ENCODE peak calls at places on chromosomes 7 and 10, in five cellular contexts. One of them, this sample, is unnamed.

GRCh38 chr7:127886248-127886647 is 145.0 kb downstream of the LRRC4 start:
- DNase-seq in DMS 273 treated with DMSO at 0.1 percent for 48 hours: peak; percentile 93
- DNase-seq in anterior cingulate cortex: no peak
- DNase-seq in endothelial cell: no peak
- DNase-seq in HuH-7.5: no peak
- DNase-seq in this sample: peak; percentile 19

GRCh38 chr7:50664461-50664922 is 99.3 kb upstream of the DDC start:
- DNase-seq in DMS 273 treated with DMSO at 0.1 percent for 48 hours: no peak
- DNase-seq in anterior cingulate cortex: no peak
- DNase-seq in endothelial cell: no peak
- DNase-seq in HuH-7.5: no peak
- DNase-seq in this sample: no peak

GRCh38 chr10:6142644-6143043 is 53.8 kb downstream of the RBM17 start:
- DNase-seq in DMS 273 treated with DMSO at 0.1 percent for 48 hours: no peak
- DNase-seq in anterior cingulate cortex: no peak
- DNase-seq in endothelial cell: no peak
- DNase-seq in HuH-7.5: no peak
- DNase-seq in this sample: no peak

GRCh38 chr10:101858723-101859500 is 15.3 kb upstream of the KCNIP2 start:
- DNase-seq in DMS 273 treated with DMSO at 0.1 percent for 48 hours: no peak
- DNase-seq in anterior cingulate cortex: no peak
- DNase-seq in endothelial cell: no peak
- DNase-seq in HuH-7.5: no peak
- DNase-seq in this sample: no peak

GRCh38 chr10:4243651-4244050 is 458.6 kb upstream of the KLF6 start:
- DNase-seq in DMS 273 treated with DMSO at 0.1 percent for 48 hours: no peak
- DNase-seq in anterior cingulate cortex: no peak
- DNase-seq in endothelial cell: no peak
- DNase-seq in HuH-7.5: no peak
- DNase-seq in this sample: no peak

GRCh38 chr10:77967611-77968022 is 41.1 kb upstream of the DLG5 start:
- DNase-seq in DMS 273 treated with DMSO at 0.1 percent for 48 hours: no peak
- DNase-seq in anterior cingulate cortex: no peak
- DNase-seq in endothelial cell: no peak
- DNase-seq in HuH-7.5: no peak
- DNase-seq in this sample: no peak

GRCh38 chr7:79453558-79454324 is at the start of gene MAGI2:
- DNase-seq in DMS 273 treated with DMSO at 0.1 percent for 48 hours: peak; percentile 35
- DNase-seq in anterior cingulate cortex: peak; percentile 80
- DNase-seq in endothelial cell: peak; percentile 67
- DNase-seq in HuH-7.5: peak; percentile 8
- DNase-seq in this sample: no peak

GRCh38 chr7:45713669-45714520 is 139.7 kb downstream of the ADCY1 start:
- DNase-seq in DMS 273 treated with DMSO at 0.1 percent for 48 hours: no peak
- DNase-seq in anterior cingulate cortex: no peak
- DNase-seq in endothelial cell: no peak
- DNase-seq in HuH-7.5: no peak
- DNase-seq in this sample: no peak

GRCh38 chr7:31373337-31374289 is 33.1 kb upstream of the NEUROD6 start:
- DNase-seq in DMS 273 treated with DMSO at 0.1 percent for 48 hours: peak; percentile 20
- DNase-seq in anterior cingulate cortex: no peak
- DNase-seq in endothelial cell: peak; percentile 67
- DNase-seq in HuH-7.5: peak; percentile 26
- DNase-seq in this sample: no peak

GRCh38 chr7:144063710-144064109 is 5.9 kb upstream of the OR2A25 start:
- DNase-seq in DMS 273 treated with DMSO at 0.1 percent for 48 hours: no peak
- DNase-seq in anterior cingulate cortex: no peak
- DNase-seq in endothelial cell: no peak
- DNase-seq in HuH-7.5: no peak
- DNase-seq in this sample: no peak

GRCh38 chr7:130912086-130912909 is 178.3 kb upstream of the KLF14 start:
- DNase-seq in DMS 273 treated with DMSO at 0.1 percent for 48 hours: no peak
- DNase-seq in anterior cingulate cortex: no peak
- DNase-seq in endothelial cell: no peak
- DNase-seq in HuH-7.5: no peak
- DNase-seq in this sample: no peak

GRCh38 chr10:28535846-28536245 is 2.9 kb downstream of the WAC start:
- DNase-seq in DMS 273 treated with DMSO at 0.1 percent for 48 hours: no peak
- DNase-seq in anterior cingulate cortex: no peak
- DNase-seq in endothelial cell: no peak
- DNase-seq in HuH-7.5: no peak
- DNase-seq in this sample: no peak

GRCh38 chr10:116053910-116054309 is 219.1 kb downstream of the GFRA1 start:
- DNase-seq in DMS 273 treated with DMSO at 0.1 percent for 48 hours: no peak
- DNase-seq in anterior cingulate cortex: no peak
- DNase-seq in endothelial cell: no peak
- DNase-seq in HuH-7.5: no peak
- DNase-seq in this sample: no peak

GRCh38 chr7:91912500-91912899 is 28.2 kb upstream of the AKAP9 start:
- DNase-seq in DMS 273 treated with DMSO at 0.1 percent for 48 hours: no peak
- DNase-seq in anterior cingulate cortex: no peak
- DNase-seq in endothelial cell: no peak
- DNase-seq in HuH-7.5: no peak
- DNase-seq in this sample: no peak

GRCh38 chr7:150966002-150966401 is 12.1 kb downstream of the KCNH2 start:
- DNase-seq in DMS 273 treated with DMSO at 0.1 percent for 48 hours: no peak
- DNase-seq in anterior cingulate cortex: no peak
- DNase-seq in endothelial cell: peak; percentile 57
- DNase-seq in HuH-7.5: no peak
- DNase-seq in this sample: no peak

GRCh38 chr10:33025039-33025438 is 67.0 kb upstream of the ITGB1 start:
- DNase-seq in DMS 273 treated with DMSO at 0.1 percent for 48 hours: no peak
- DNase-seq in anterior cingulate cortex: no peak
- DNase-seq in endothelial cell: no peak
- DNase-seq in HuH-7.5: no peak
- DNase-seq in this sample: no peak

GRCh38 chr10:112360308-112361270 is 13.3 kb upstream of the ACSL5 start:
- DNase-seq in DMS 273 treated with DMSO at 0.1 percent for 48 hours: no peak
- DNase-seq in anterior cingulate cortex: no peak
- DNase-seq in endothelial cell: no peak
- DNase-seq in HuH-7.5: no peak
- DNase-seq in this sample: no peak

GRCh38 chr10:13683017-13683416 is 96.3 kb downstream of the PRPF18 start:
- DNase-seq in DMS 273 treated with DMSO at 0.1 percent for 48 hours: no peak
- DNase-seq in anterior cingulate cortex: no peak
- DNase-seq in endothelial cell: no peak
- DNase-seq in HuH-7.5: no peak
- DNase-seq in this sample: no peak

GRCh38 chr10:31936933-31937332 is 8.3 kb upstream of the ARHGAP12 start:
- DNase-seq in DMS 273 treated with DMSO at 0.1 percent for 48 hours: no peak
- DNase-seq in anterior cingulate cortex: no peak
- DNase-seq in endothelial cell: no peak
- DNase-seq in HuH-7.5: no peak
- DNase-seq in this sample: no peak

GRCh38 chr7:20754001-20754400 is 32.7 kb downstream of the SP8 start:
- DNase-seq in DMS 273 treated with DMSO at 0.1 percent for 48 hours: no peak
- DNase-seq in anterior cingulate cortex: no peak
- DNase-seq in endothelial cell: no peak
- DNase-seq in HuH-7.5: no peak
- DNase-seq in this sample: no peak

GRCh38 chr10:1331560-1331959 is 275.4 kb downstream of the WDR37 start:
- DNase-seq in DMS 273 treated with DMSO at 0.1 percent for 48 hours: no peak
- DNase-seq in anterior cingulate cortex: no peak
- DNase-seq in endothelial cell: no peak
- DNase-seq in HuH-7.5: no peak
- DNase-seq in this sample: no peak

GRCh38 chr10:33520223-33520622 is 185.8 kb upstream of the NRP1 start:
- DNase-seq in DMS 273 treated with DMSO at 0.1 percent for 48 hours: no peak
- DNase-seq in anterior cingulate cortex: no peak
- DNase-seq in endothelial cell: no peak
- DNase-seq in HuH-7.5: no peak
- DNase-seq in this sample: no peak

GRCh38 chr7:106196460-106197021 is 84.4 kb upstream of the SYPL1 start:
- DNase-seq in DMS 273 treated with DMSO at 0.1 percent for 48 hours: no peak
- DNase-seq in anterior cingulate cortex: no peak
- DNase-seq in endothelial cell: no peak
- DNase-seq in HuH-7.5: peak; percentile 31
- DNase-seq in this sample: no peak

GRCh38 chr10:106214243-106214642 is 950.3 kb downstream of the SORCS1 start:
- DNase-seq in DMS 273 treated with DMSO at 0.1 percent for 48 hours: no peak
- DNase-seq in anterior cingulate cortex: no peak
- DNase-seq in endothelial cell: no peak
- DNase-seq in HuH-7.5: no peak
- DNase-seq in this sample: no peak

GRCh38 chr7:27560706-27561235 is 101.9 kb downstream of the HIBADH start:
- DNase-seq in DMS 273 treated with DMSO at 0.1 percent for 48 hours: no peak
- DNase-seq in anterior cingulate cortex: no peak
- DNase-seq in endothelial cell: no peak
- DNase-seq in HuH-7.5: no peak
- DNase-seq in this sample: no peak

GRCh38 chr7:132500727-132501410 is 75.4 kb downstream of the PLXNA4 start:
- DNase-seq in DMS 273 treated with DMSO at 0.1 percent for 48 hours: no peak
- DNase-seq in anterior cingulate cortex: no peak
- DNase-seq in endothelial cell: peak; percentile 20
- DNase-seq in HuH-7.5: no peak
- DNase-seq in this sample: no peak

GRCh38 chr7:47327698-47328391 is 254.1 kb downstream of the TNS3 start:
- DNase-seq in DMS 273 treated with DMSO at 0.1 percent for 48 hours: no peak
- DNase-seq in anterior cingulate cortex: peak; percentile 83
- DNase-seq in endothelial cell: peak; percentile 61
- DNase-seq in HuH-7.5: no peak
- DNase-seq in this sample: no peak

GRCh38 chr10:68804692-68805091 is 22.6 kb upstream of the STOX1 start:
- DNase-seq in DMS 273 treated with DMSO at 0.1 percent for 48 hours: no peak
- DNase-seq in anterior cingulate cortex: no peak
- DNase-seq in endothelial cell: no peak
- DNase-seq in HuH-7.5: no peak
- DNase-seq in this sample: no peak

GRCh38 chr10:93077860-93078337 is 4.2 kb downstream of the CYP26A1 start:
- DNase-seq in DMS 273 treated with DMSO at 0.1 percent for 48 hours: no peak
- DNase-seq in anterior cingulate cortex: no peak
- DNase-seq in endothelial cell: no peak
- DNase-seq in HuH-7.5: peak; percentile 81
- DNase-seq in this sample: no peak

GRCh38 chr10:43595739-43596298 is 10.4 kb upstream of the ZNF485 start:
- DNase-seq in DMS 273 treated with DMSO at 0.1 percent for 48 hours: no peak
- DNase-seq in anterior cingulate cortex: no peak
- DNase-seq in endothelial cell: no peak
- DNase-seq in HuH-7.5: no peak
- DNase-seq in this sample: no peak

GRCh38 chr10:110764378-110764777 is 107.3 kb upstream of the PDCD4 start:
- DNase-seq in DMS 273 treated with DMSO at 0.1 percent for 48 hours: no peak
- DNase-seq in anterior cingulate cortex: no peak
- DNase-seq in endothelial cell: no peak
- DNase-seq in HuH-7.5: no peak
- DNase-seq in this sample: no peak

GRCh38 chr7:27781188-27781587 is 41.2 kb downstream of the TAX1BP1 start:
- DNase-seq in DMS 273 treated with DMSO at 0.1 percent for 48 hours: no peak
- DNase-seq in anterior cingulate cortex: no peak
- DNase-seq in endothelial cell: no peak
- DNase-seq in HuH-7.5: no peak
- DNase-seq in this sample: no peak

GRCh38 chr10:68271104-68271882 is 39.4 kb upstream of the ATOH7 start:
- DNase-seq in DMS 273 treated with DMSO at 0.1 percent for 48 hours: no peak
- DNase-seq in anterior cingulate cortex: no peak
- DNase-seq in endothelial cell: no peak
- DNase-seq in HuH-7.5: no peak
- DNase-seq in this sample: no peak

GRCh38 chr7:142711722-142712616 is 37.3 kb upstream of the PRSS1 start:
- DNase-seq in DMS 273 treated with DMSO at 0.1 percent for 48 hours: no peak
- DNase-seq in anterior cingulate cortex: no peak
- DNase-seq in endothelial cell: no peak
- DNase-seq in HuH-7.5: no peak
- DNase-seq in this sample: no peak

GRCh38 chr10:125774581-125775191 is 935 bp downstream of the MMP21 start:
- DNase-seq in DMS 273 treated with DMSO at 0.1 percent for 48 hours: no peak
- DNase-seq in anterior cingulate cortex: no peak
- DNase-seq in endothelial cell: no peak
- DNase-seq in HuH-7.5: no peak
- DNase-seq in this sample: no peak

GRCh38 chr7:111384065-111384891 is 178.0 kb downstream of the IMMP2L start:
- DNase-seq in DMS 273 treated with DMSO at 0.1 percent for 48 hours: no peak
- DNase-seq in anterior cingulate cortex: no peak
- DNase-seq in endothelial cell: no peak
- DNase-seq in HuH-7.5: no peak
- DNase-seq in this sample: no peak